ENCODE peak calls at places on chromosomes 6 and 20, in ten cellular contexts. One of them, this sample, is unnamed. For H3K4me1, the result is how much of the 10 kb centered on the place peaks cover.

GRCh38 chr6:159256128-159256527 is 86.9 kb downstream of the FNDC1 start:
- DNase-seq in neural progenitor cell: no peak
- DNase-seq in IMR-90: no peak
- DNase-seq in cardiac muscle cell: no peak
- DNase-seq in H9: no peak
- DNase-seq in SK-N-SH: no peak
- DNase-seq in heart right ventricle: no peak
- DNase-seq in MM.1S: no peak
- DNase-seq in aorta: no peak
- DNase-seq in lung: no peak
- DNase-seq in this sample: no peak

GRCh38 chr6:35311390-35312075 is 13.9 kb downstream of the DEF6 start:
- DNase-seq in lung: no peak
- DNase-seq in aorta: no peak
- DNase-seq in H9: peak
- DNase-seq in neural progenitor cell: no peak
- DNase-seq in MM.1S: no peak
- DNase-seq in cardiac muscle cell: no peak
- DNase-seq in heart right ventricle: no peak
- DNase-seq in SK-N-SH: no peak
- DNase-seq in IMR-90: no peak
- DNase-seq in this sample: peak

GRCh38 chr6:31654574-31655348 is 933 bp upstream of the APOM start:
- DNase-seq in cardiac muscle cell: no peak
- DNase-seq in IMR-90: no peak
- DNase-seq in heart right ventricle: no peak
- DNase-seq in MM.1S: no peak
- DNase-seq in neural progenitor cell: no peak
- DNase-seq in H9: no peak
- DNase-seq in SK-N-SH: no peak
- DNase-seq in lung: no peak
- DNase-seq in aorta: no peak
- DNase-seq in this sample: no peak

GRCh38 chr20:46129955-46130481 is 11.9 kb downstream of the CD40 start:
- DNase-seq in neural progenitor cell: no peak
- DNase-seq in lung: no peak
- DNase-seq in H9: no peak
- DNase-seq in heart right ventricle: no peak
- DNase-seq in IMR-90: no peak
- DNase-seq in aorta: peak
- DNase-seq in MM.1S: no peak
- DNase-seq in SK-N-SH: no peak
- DNase-seq in cardiac muscle cell: peak
- DNase-seq in this sample: no peak

GRCh38 chr6:6812427-6812826 is 223.9 kb downstream of the LY86 start:
- DNase-seq in heart right ventricle: no peak
- DNase-seq in neural progenitor cell: no peak
- DNase-seq in aorta: no peak
- DNase-seq in H9: no peak
- DNase-seq in SK-N-SH: no peak
- DNase-seq in cardiac muscle cell: no peak
- DNase-seq in MM.1S: no peak
- DNase-seq in lung: no peak
- DNase-seq in IMR-90: no peak
- DNase-seq in this sample: no peak

GRCh38 chr20:40506567-40506966 is 182.5 kb downstream of the MAFB start:
- DNase-seq in MM.1S: no peak
- DNase-seq in lung: peak
- DNase-seq in neural progenitor cell: no peak
- DNase-seq in IMR-90: peak
- DNase-seq in SK-N-SH: no peak
- DNase-seq in aorta: peak
- DNase-seq in cardiac muscle cell: peak
- DNase-seq in heart right ventricle: peak
- DNase-seq in H9: no peak
- DNase-seq in this sample: peak

GRCh38 chr6:105151644-105152043 is 28.2 kb downstream of the POPDC3 start:
- DNase-seq in cardiac muscle cell: no peak
- DNase-seq in heart right ventricle: no peak
- DNase-seq in aorta: no peak
- DNase-seq in SK-N-SH: no peak
- DNase-seq in MM.1S: peak
- DNase-seq in H9: no peak
- DNase-seq in IMR-90: peak
- DNase-seq in lung: no peak
- DNase-seq in neural progenitor cell: no peak
- DNase-seq in this sample: no peak

GRCh38 chr20:21244808-21245207 is 58.3 kb upstream of the XRN2 start:
- DNase-seq in lung: no peak
- DNase-seq in cardiac muscle cell: no peak
- DNase-seq in IMR-90: no peak
- DNase-seq in SK-N-SH: no peak
- DNase-seq in heart right ventricle: no peak
- DNase-seq in H9: no peak
- DNase-seq in aorta: no peak
- DNase-seq in neural progenitor cell: no peak
- DNase-seq in MM.1S: no peak
- DNase-seq in this sample: no peak

GRCh38 chr6:46652232-46652602 is 401 bp downstream of the CYP39A1 start:
- DNase-seq in SK-N-SH: no peak
- DNase-seq in cardiac muscle cell: no peak
- DNase-seq in heart right ventricle: no peak
- DNase-seq in aorta: no peak
- DNase-seq in MM.1S: no peak
- DNase-seq in lung: no peak
- DNase-seq in H9: no peak
- DNase-seq in IMR-90: no peak
- DNase-seq in neural progenitor cell: no peak
- DNase-seq in this sample: peak

GRCh38 chr6:113416166-113416565 is 441.0 kb upstream of the MARCKS start:
- DNase-seq in IMR-90: peak
- DNase-seq in H9: no peak
- DNase-seq in SK-N-SH: no peak
- DNase-seq in neural progenitor cell: no peak
- DNase-seq in MM.1S: no peak
- DNase-seq in heart right ventricle: no peak
- DNase-seq in lung: no peak
- DNase-seq in cardiac muscle cell: no peak
- DNase-seq in aorta: no peak
- DNase-seq in this sample: no peak

GRCh38 chr20:50032955-50033666 is 50.3 kb downstream of the SNAI1 start:
- DNase-seq in IMR-90: no peak
- DNase-seq in aorta: no peak
- DNase-seq in cardiac muscle cell: no peak
- DNase-seq in neural progenitor cell: no peak
- DNase-seq in SK-N-SH: no peak
- DNase-seq in MM.1S: no peak
- DNase-seq in lung: no peak
- DNase-seq in H9: no peak
- DNase-seq in heart right ventricle: no peak
- DNase-seq in this sample: no peak

GRCh38 chr6:16157909-16158308 is 29.0 kb downstream of the MYLIP start:
- DNase-seq in IMR-90: no peak
- DNase-seq in cardiac muscle cell: no peak
- DNase-seq in SK-N-SH: peak
- DNase-seq in aorta: no peak
- DNase-seq in heart right ventricle: no peak
- DNase-seq in neural progenitor cell: peak
- DNase-seq in H9: no peak
- DNase-seq in MM.1S: no peak
- DNase-seq in lung: no peak
- DNase-seq in this sample: no peak

GRCh38 chr20:5448449-5449118 is 131.8 kb upstream of the PROKR2 start:
- DNase-seq in neural progenitor cell: peak
- DNase-seq in IMR-90: peak
- DNase-seq in MM.1S: peak
- DNase-seq in SK-N-SH: peak
- DNase-seq in lung: peak
- DNase-seq in heart right ventricle: no peak
- DNase-seq in cardiac muscle cell: peak
- DNase-seq in aorta: no peak
- DNase-seq in H9: peak
- DNase-seq in this sample: peak

GRCh38 chr6:142367501-142368018 is 65.8 kb downstream of the ADGRG6 start:
- DNase-seq in SK-N-SH: no peak
- DNase-seq in neural progenitor cell: no peak
- DNase-seq in cardiac muscle cell: no peak
- DNase-seq in IMR-90: no peak
- DNase-seq in MM.1S: no peak
- DNase-seq in H9: no peak
- DNase-seq in lung: no peak
- DNase-seq in aorta: no peak
- DNase-seq in heart right ventricle: peak
- DNase-seq in this sample: no peak

GRCh38 chr20:33105336-33105924 is 26.0 kb downstream of the BPIFB4 start:
- DNase-seq in aorta: no peak
- DNase-seq in SK-N-SH: no peak
- DNase-seq in H9: no peak
- DNase-seq in cardiac muscle cell: peak
- DNase-seq in IMR-90: no peak
- DNase-seq in heart right ventricle: no peak
- DNase-seq in lung: no peak
- DNase-seq in MM.1S: no peak
- DNase-seq in neural progenitor cell: no peak
- DNase-seq in this sample: no peak

GRCh38 chr20:58825450-58825849 is 25.3 kb downstream of the GNAS-AS1 start:
- DNase-seq in neural progenitor cell: no peak
- DNase-seq in cardiac muscle cell: no peak
- DNase-seq in SK-N-SH: no peak
- DNase-seq in aorta: no peak
- DNase-seq in IMR-90: no peak
- DNase-seq in MM.1S: no peak
- DNase-seq in lung: no peak
- DNase-seq in heart right ventricle: no peak
- DNase-seq in H9: no peak
- DNase-seq in this sample: no peak
- H3K4me1 ChIP-seq in neural progenitor cell: under half
- H3K4me1 ChIP-seq in cardiac muscle cell: under half
- H3K4me1 ChIP-seq in SK-N-SH: under half
- H3K4me1 ChIP-seq in aorta: under half
- H3K4me1 ChIP-seq in IMR-90: under half
- H3K4me1 ChIP-seq in MM.1S: under half
- H3K4me1 ChIP-seq in lung: under half
- H3K4me1 ChIP-seq in heart right ventricle: under half
- H3K4me1 ChIP-seq in H9: under half
- H3K4me1 ChIP-seq in this sample: under half

DNA sequence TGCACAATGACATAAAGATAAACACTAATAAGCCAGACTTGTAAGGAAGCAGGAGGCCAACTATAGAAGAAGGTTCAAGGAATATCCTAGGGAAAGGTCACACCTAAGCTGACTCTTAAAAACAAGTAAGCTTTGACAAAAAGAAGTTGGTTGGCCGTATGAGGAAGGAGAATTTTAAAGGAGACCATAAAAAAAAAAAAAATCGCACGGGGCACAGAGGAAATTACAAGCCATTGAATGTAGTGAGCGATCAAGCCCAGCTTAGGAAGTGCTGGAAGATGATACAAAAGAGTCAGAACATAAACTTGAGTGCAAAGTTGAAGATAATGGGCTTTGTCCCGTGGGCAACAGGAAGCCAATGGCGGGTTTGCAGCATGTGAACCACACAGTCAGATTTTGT is 108.0 kb downstream of the NRSN1 start:
- DNase-seq in MM.1S: no peak
- DNase-seq in heart right ventricle: no peak
- DNase-seq in cardiac muscle cell: no peak
- DNase-seq in aorta: no peak
- DNase-seq in lung: no peak
- DNase-seq in SK-N-SH: no peak
- DNase-seq in IMR-90: no peak
- DNase-seq in neural progenitor cell: no peak
- DNase-seq in H9: no peak
- DNase-seq in this sample: no peak
- H3K27ac ChIP-seq in MM.1S: no peak
- H3K27ac ChIP-seq in heart right ventricle: no peak
- H3K27ac ChIP-seq in cardiac muscle cell: no peak
- H3K27ac ChIP-seq in aorta: no peak
- H3K27ac ChIP-seq in lung: no peak
- H3K27ac ChIP-seq in SK-N-SH: no peak
- H3K27ac ChIP-seq in IMR-90: no peak
- H3K27ac ChIP-seq in neural progenitor cell: no peak
- H3K27ac ChIP-seq in H9: no peak
- H3K27ac ChIP-seq in this sample: no peak

GRCh38 chr6:24950210-24950941 is 14.6 kb upstream of the RIPOR2 start:
- DNase-seq in cardiac muscle cell: no peak
- DNase-seq in IMR-90: no peak
- DNase-seq in SK-N-SH: no peak
- DNase-seq in lung: no peak
- DNase-seq in H9: no peak
- DNase-seq in aorta: no peak
- DNase-seq in heart right ventricle: no peak
- DNase-seq in MM.1S: no peak
- DNase-seq in neural progenitor cell: no peak
- DNase-seq in this sample: no peak
- H3K4me1 ChIP-seq in cardiac muscle cell: under half
- H3K4me1 ChIP-seq in IMR-90: under half
- H3K4me1 ChIP-seq in SK-N-SH: under half
- H3K4me1 ChIP-seq in lung: under half
- H3K4me1 ChIP-seq in H9: under half
- H3K4me1 ChIP-seq in aorta: under half
- H3K4me1 ChIP-seq in heart right ventricle: under half
- H3K4me1 ChIP-seq in MM.1S: under half
- H3K4me1 ChIP-seq in neural progenitor cell: under half
- H3K4me1 ChIP-seq in this sample: under half

GRCh38 chr20:57810511-57811372 is 100.9 kb upstream of the PMEPA1 start:
- DNase-seq in MM.1S: no peak
- DNase-seq in neural progenitor cell: peak
- DNase-seq in H9: no peak
- DNase-seq in IMR-90: no peak
- DNase-seq in cardiac muscle cell: no peak
- DNase-seq in lung: no peak
- DNase-seq in aorta: peak
- DNase-seq in SK-N-SH: no peak
- DNase-seq in heart right ventricle: no peak
- DNase-seq in this sample: peak

GRCh38 chr20:57811373-57812020 is 101.7 kb upstream of the PMEPA1 start:
- DNase-seq in lung: peak
- DNase-seq in cardiac muscle cell: no peak
- DNase-seq in heart right ventricle: no peak
- DNase-seq in neural progenitor cell: peak
- DNase-seq in H9: no peak
- DNase-seq in IMR-90: no peak
- DNase-seq in aorta: peak
- DNase-seq in SK-N-SH: no peak
- DNase-seq in MM.1S: no peak
- DNase-seq in this sample: no peak

GRCh38 chr20:57809149-57809548 is 99.3 kb upstream of the PMEPA1 start:
- DNase-seq in neural progenitor cell: no peak
- DNase-seq in lung: no peak
- DNase-seq in MM.1S: no peak
- DNase-seq in SK-N-SH: no peak
- DNase-seq in aorta: no peak
- DNase-seq in cardiac muscle cell: no peak
- DNase-seq in H9: no peak
- DNase-seq in IMR-90: no peak
- DNase-seq in heart right ventricle: no peak
- DNase-seq in this sample: no peak

GRCh38 chr20:57808266-57808866 is 98.6 kb upstream of the PMEPA1 start:
- DNase-seq in SK-N-SH: no peak
- DNase-seq in aorta: peak
- DNase-seq in cardiac muscle cell: no peak
- DNase-seq in heart right ventricle: no peak
- DNase-seq in H9: no peak
- DNase-seq in IMR-90: no peak
- DNase-seq in MM.1S: no peak
- DNase-seq in neural progenitor cell: no peak
- DNase-seq in lung: no peak
- DNase-seq in this sample: no peak

GRCh38 chr20:57809661-57810172 is 99.9 kb upstream of the PMEPA1 start:
- DNase-seq in SK-N-SH: peak
- DNase-seq in aorta: peak
- DNase-seq in heart right ventricle: peak
- DNase-seq in cardiac muscle cell: no peak
- DNase-seq in MM.1S: no peak
- DNase-seq in neural progenitor cell: no peak
- DNase-seq in IMR-90: no peak
- DNase-seq in H9: no peak
- DNase-seq in lung: no peak
- DNase-seq in this sample: no peak
- H3K27ac ChIP-seq in SK-N-SH: no peak
- H3K27ac ChIP-seq in aorta: no peak
- H3K27ac ChIP-seq in heart right ventricle: no peak
- H3K27ac ChIP-seq in cardiac muscle cell: no peak
- H3K27ac ChIP-seq in MM.1S: no peak
- H3K27ac ChIP-seq in neural progenitor cell: no peak
- H3K27ac ChIP-seq in IMR-90: no peak
- H3K27ac ChIP-seq in H9: no peak
- H3K27ac ChIP-seq in lung: no peak
- H3K27ac ChIP-seq in this sample: no peak